ENCODE peak calls at places on chromosomes 11 and 22, in five cellular contexts. G, R, L, O and J are unnamed samples.

GRCh38 chr11:69891421-69892236 is 72.4 kb upstream of the FGF3 start:
- DNase-seq in R (peak), G (no peak), O (no peak), L (no peak), J (no peak)

GRCh38 chr11:73818838-73819237 is 31.2 kb downstream of the MRPL48 start:
- DNase-seq in G (no peak), R (no peak), L (no peak), O (peak), J (no peak)

GRCh38 chr11:70540196-70540595 is 141.9 kb downstream of the CTTN start:
- DNase-seq in G (no peak), L (no peak), R (no peak), O (no peak), J (no peak)

GRCh38 chr11:110773442-110773841 is 61.2 kb upstream of the ARHGAP20 start:
- DNase-seq in G (no peak), L (no peak), R (no peak), O (no peak), J (no peak)

GRCh38 chr11:3837793-3838192 is 3.0 kb downstream of the RHOG start:
- DNase-seq in L (no peak), O (no peak), G (peak), R (no peak), J (no peak)

GRCh38 chr11:12540913-12541587 is 133.2 kb upstream of the TEAD1 start:
- DNase-seq in G (peak), L (no peak), R (no peak), O (peak), J (peak)

GRCh38 chr11:87315229-87315628 is 277.5 kb downstream of the TMEM135 start:
- DNase-seq in G (no peak), O (no peak), L (no peak), R (no peak), J (no peak)

GRCh38 chr22:28581020-28581419 is 98.6 kb downstream of the TTC28 start:
- DNase-seq in R (no peak), O (no peak), L (no peak), G (no peak), J (no peak)

GRCh38 chr11:1228183-1228821 is 5.4 kb downstream of the MUC5B start:
- DNase-seq in O (no peak), R (no peak), G (no peak), L (no peak), J (no peak)

GRCh38 chr11:20022363-20023081 is 137.8 kb downstream of the DBX1 start:
- DNase-seq in O (peak), L (no peak), G (peak), R (peak), J (no peak)

GRCh38 chr11:2271077-2271326 is 614 bp upstream of the ASCL2 start:
- DNase-seq in O (no peak), R (no peak), L (peak), G (no peak), J (no peak)

GRCh38 chr11:111634981-111635705 is 32.9 kb downstream of the SIK2 start:
- DNase-seq in L (no peak), R (no peak), O (peak), G (no peak), J (no peak)

GRCh38 chr11:98711011-98711410 is 309.7 kb upstream of the CNTN5 start:
- DNase-seq in G (no peak), L (no peak), O (peak), R (no peak), J (no peak)

GRCh38 chr11:17597770-17598169 is 50.7 kb downstream of the OTOG start:
- DNase-seq in G (no peak), L (peak), R (no peak), O (no peak), J (no peak)

GRCh38 chr11:118263694-118264567 is at the start of gene MPZL2:
- DNase-seq in R (peak), L (no peak), O (no peak), G (peak), J (no peak)

GRCh38 chr11:134283461-134284230 is 7.5 kb downstream of the GLB1L3 start:
- DNase-seq in L (no peak), R (no peak), G (no peak), O (no peak), J (no peak)

GRCh38 chr11:44609028-44609782 is 43.7 kb downstream of the CD82 start:
- DNase-seq in O (no peak), L (peak), R (no peak), G (no peak), J (no peak)

GRCh38 chr11:65288706-65289536 is 25.7 kb upstream of the CDC42EP2 start:
- DNase-seq in O (no peak), R (no peak), L (no peak), G (peak), J (no peak)

GRCh38 chr22:36344106-36344827 is 43.5 kb downstream of the MYH9 start:
- DNase-seq in G (no peak), R (no peak), O (no peak), L (no peak), J (no peak)

GRCh38 chr22:29369460-29369859 is 18.9 kb downstream of the AP1B1 start:
- DNase-seq in R (no peak), G (peak), O (peak), L (no peak), J (no peak)

GRCh38 chr22:45211435-45211834 is 29.3 kb downstream of the KIAA0930 start:
- DNase-seq in R (no peak), G (no peak), O (no peak), L (no peak), J (no peak)

GRCh38 chr22:49564666-49565515 is 262.8 kb downstream of the BRD1 start:
- DNase-seq in G (no peak), R (no peak), L (no peak), O (no peak), J (no peak)

GRCh38 chr11:32297629-32298028 is 137.7 kb downstream of the WT1 start:
- DNase-seq in O (peak), G (peak), R (peak), L (no peak), J (no peak)

GRCh38 chr11:66268953-66269906 is 791 bp downstream of the RAB1B start:
- DNase-seq in O (peak), R (peak), G (no peak), L (no peak), J (no peak)

GRCh38 chr11:118908931-118909618 is 16.7 kb downstream of the BCL9L start:
- DNase-seq in O (peak), G (peak), R (no peak), L (no peak), J (peak)

GRCh38 chr22:50676661-50677492 is 4.3 kb downstream of the SHANK3 start:
- DNase-seq in O (no peak), G (no peak), L (no peak), R (no peak), J (no peak)

GRCh38 chr11:126403039-126403438 is 47.6 kb downstream of the ST3GAL4 start:
- DNase-seq in R (peak), L (no peak), G (peak), O (no peak), J (no peak)

DNA sequence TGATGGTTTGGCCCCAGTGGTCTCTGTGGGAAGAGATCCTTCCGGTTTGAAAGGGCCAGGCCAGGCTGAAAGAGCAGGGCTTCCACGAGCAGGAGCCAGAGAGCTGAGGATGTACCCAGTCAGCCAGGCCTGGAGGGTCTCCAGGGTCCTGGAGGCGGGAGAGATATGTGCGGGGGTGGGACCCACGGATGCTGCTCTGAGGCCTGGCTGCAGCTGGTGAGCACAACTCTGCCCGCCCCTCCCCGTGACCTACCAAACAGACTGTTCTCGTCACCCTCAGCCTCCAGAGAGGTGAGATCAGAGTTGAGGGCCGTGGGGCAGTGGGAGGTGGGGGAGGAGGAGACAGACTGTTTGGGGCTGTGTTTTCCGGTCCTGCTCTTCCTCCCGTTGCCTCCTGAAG is 42.2 kb downstream of the TRIOBP start:
- DNase-seq in G (no peak), R (no peak), O (no peak), L (no peak), J (no peak)
- TF ChIP-seq CTCF in G (no peak), R (no peak), O (no peak), L (no peak), J (no peak)

DNA sequence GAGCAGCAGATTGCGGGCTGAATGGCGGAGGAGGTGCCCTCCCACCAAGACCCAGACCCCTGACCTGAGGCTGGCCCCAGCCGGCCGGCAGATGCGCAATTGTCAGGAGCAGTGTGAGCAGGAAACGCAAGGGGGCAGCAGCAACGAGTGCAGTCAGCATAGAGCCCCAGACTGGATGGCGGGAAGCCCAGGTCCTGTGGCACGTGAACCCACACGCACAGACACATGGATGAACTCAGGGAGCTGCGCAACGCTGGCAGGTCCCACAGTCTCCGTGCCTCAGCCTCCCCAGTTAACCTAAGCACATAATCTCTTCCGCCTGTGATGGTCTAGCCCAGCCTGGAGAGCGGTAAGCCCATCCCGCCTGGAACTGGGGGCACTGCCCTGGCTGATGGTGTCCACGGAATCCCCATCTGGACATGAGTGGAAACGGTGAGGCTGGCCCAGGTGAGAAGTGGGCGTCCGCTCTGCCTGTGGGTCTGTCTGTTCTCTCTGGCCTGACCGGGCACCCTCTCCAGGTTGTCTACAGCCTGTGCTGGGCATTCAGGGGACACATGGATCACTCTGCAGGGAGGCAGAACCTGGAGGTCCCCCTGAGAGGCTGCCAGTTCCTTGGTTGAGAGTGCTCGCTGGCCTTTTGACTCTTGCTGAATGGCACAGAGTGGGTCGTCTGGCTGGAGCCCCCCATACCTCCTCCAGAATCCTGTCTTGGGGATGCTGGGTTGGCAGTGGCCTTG is 626 bp upstream of the TBX10 start:
- DNase-seq in R (peak), O (peak), L (no peak), G (peak), J (no peak)
- TF ChIP-seq CTCF in R (peak), O (peak), L (no peak), G (peak), J (peak)

GRCh38 chr11:75342966-75343870 is 8.2 kb downstream of the ARRB1 start:
- DNase-seq in O (no peak), G (no peak), R (peak), L (no peak), J (no peak)

GRCh38 chr11:75341583-75341982 is 9.9 kb downstream of the ARRB1 start:
- DNase-seq in L (no peak), O (no peak), G (no peak), R (no peak), J (no peak)

GRCh38 chr11:75339685-75340409 is 11.6 kb downstream of the ARRB1 start:
- DNase-seq in R (no peak), G (no peak), L (no peak), O (no peak), J (no peak)

GRCh38 chr11:75344186-75344585 is 7.3 kb downstream of the ARRB1 start:
- DNase-seq in G (no peak), L (no peak), O (no peak), R (no peak), J (no peak)

GRCh38 chr11:75342231-75342918 is 9.1 kb downstream of the ARRB1 start:
- DNase-seq in R (no peak), G (no peak), O (no peak), L (no peak), J (no peak)
- TF ChIP-seq CTCF in R (no peak), G (no peak), O (no peak), L (no peak), J (no peak)

GRCh38 chr11:26105762-26106423 is 226.0 kb upstream of the ANO3 start:
- DNase-seq in L (no peak), O (no peak), G (no peak), R (no peak), J (no peak)

GRCh38 chr11:26102325-26102724 is 229.6 kb upstream of the ANO3 start:
- DNase-seq in O (no peak), R (no peak), L (no peak), G (no peak), J (no peak)

GRCh38 chr11:26109658-26110393 is 222.1 kb upstream of the ANO3 start:
- DNase-seq in L (no peak), O (no peak), R (no peak), G (no peak), J (no peak)

GRCh38 chr11:26112190-26112715 is 219.7 kb upstream of the ANO3 start:
- DNase-seq in O (no peak), L (no peak), G (no peak), R (no peak), J (no peak)

DNA sequence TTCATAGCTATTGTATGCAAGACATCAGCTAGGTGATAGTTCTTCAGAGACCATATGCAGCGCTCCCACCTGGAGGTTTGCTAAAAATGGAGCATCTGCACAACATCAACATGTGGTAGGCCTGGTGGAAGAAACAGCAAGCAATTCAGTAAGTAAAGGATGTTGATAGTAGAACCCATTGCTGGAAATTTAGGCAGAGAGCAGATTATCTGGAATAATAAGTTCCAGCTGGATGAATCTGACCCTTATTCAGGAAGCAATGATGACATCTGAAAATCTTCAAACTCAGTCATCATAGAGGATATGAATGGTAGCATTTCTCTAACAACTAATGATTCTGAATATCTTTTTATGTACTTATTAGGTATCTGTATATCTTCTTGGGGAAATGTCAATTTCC is 225.2 kb upstream of the ANO3 start:
- DNase-seq in L (no peak), O (no peak), R (no peak), G (no peak), J (no peak)
- TF ChIP-seq CTCF in L (no peak), O (no peak), R (no peak), G (no peak), J (no peak)